ENCODE peak calls at places on chromosomes 3 and 15, in ten cellular contexts. T is GM13977, I is fibroblast of mammary gland, A is gastrocnemius medialis, D is GM20000, Z is lower leg skin, P is fibroblast of villous mesenchyme, R is pancreas, F is HFF-Myc, U is bronchial epithelial cell. Q is an unnamed sample.

GRCh38 chr3:42692667-42693529 is 7.6 kb downstream of the KLHL40 start:
- DNase-seq in P (no peak), U (peak), D (no peak), T (no peak), Z (peak), F (no peak), A (no peak), R (no peak), I (no peak), Q (no peak)

GRCh38 chr3:114356084-114357009 is 62.5 kb downstream of the TIGIT start:
- DNase-seq in T (no peak), P (no peak), Z (no peak), I (no peak), D (no peak), U (no peak), R (no peak), F (no peak), A (no peak), Q (no peak)

GRCh38 chr3:130354430-130354829 is 9.0 kb downstream of the COL6A5 start:
- DNase-seq in A (no peak), R (no peak), P (no peak), T (no peak), F (no peak), D (no peak), Z (no peak), U (peak), I (peak), Q (no peak)

GRCh38 chr3:109355625-109356441 is 18.5 kb upstream of the DPPA4 start:
- DNase-seq in A (no peak), U (no peak), Z (no peak), P (no peak), T (no peak), I (no peak), D (no peak), R (no peak), F (no peak), Q (no peak)

GRCh38 chr3:58085616-58086015 is 77.4 kb downstream of the FLNB start:
- DNase-seq in F (no peak), R (no peak), I (no peak), T (no peak), P (no peak), U (no peak), A (no peak), Z (no peak), D (no peak), Q (peak)

GRCh38 chr15:51382787-51383186 is 41.3 kb downstream of the GLDN start:
- DNase-seq in P (peak), F (no peak), D (peak), T (peak), Z (peak), I (peak), A (no peak), U (peak), R (no peak), Q (peak)

GRCh38 chr15:80609512-80609946 is 85.6 kb upstream of the ABHD17C start:
- DNase-seq in F (no peak), U (peak), T (no peak), P (peak), D (no peak), R (no peak), Z (no peak), A (no peak), I (peak), Q (no peak)

GRCh38 chr15:101148881-101149664 is 102.8 kb downstream of the CHSY1 start:
- DNase-seq in I (no peak), F (no peak), R (no peak), A (no peak), Z (no peak), D (no peak), U (no peak), T (no peak), P (peak), Q (no peak)

GRCh38 chr3:67401911-67402310 is 252.5 kb downstream of the SUCLG2 start:
- DNase-seq in I (peak), P (peak), F (no peak), T (no peak), A (no peak), U (peak), R (no peak), D (no peak), Z (no peak), Q (no peak)

GRCh38 chr3:76585794-76586392 is 454.0 kb upstream of the ROBO2 start:
- DNase-seq in U (peak), A (no peak), R (no peak), D (peak), T (peak), P (no peak), F (no peak), I (peak), Z (no peak), Q (no peak)

GRCh38 chr15:60077581-60078359 is 73.7 kb downstream of the FOXB1 start:
- DNase-seq in F (no peak), I (no peak), P (no peak), A (no peak), Z (no peak), D (no peak), T (no peak), R (no peak), U (no peak), Q (peak)

GRCh38 chr3:192727032-192727847 is at the start of gene FGF12:
- DNase-seq in D (peak), I (peak), F (peak), A (peak), R (peak), Z (no peak), T (peak), U (peak), P (no peak), Q (peak)

DNA sequence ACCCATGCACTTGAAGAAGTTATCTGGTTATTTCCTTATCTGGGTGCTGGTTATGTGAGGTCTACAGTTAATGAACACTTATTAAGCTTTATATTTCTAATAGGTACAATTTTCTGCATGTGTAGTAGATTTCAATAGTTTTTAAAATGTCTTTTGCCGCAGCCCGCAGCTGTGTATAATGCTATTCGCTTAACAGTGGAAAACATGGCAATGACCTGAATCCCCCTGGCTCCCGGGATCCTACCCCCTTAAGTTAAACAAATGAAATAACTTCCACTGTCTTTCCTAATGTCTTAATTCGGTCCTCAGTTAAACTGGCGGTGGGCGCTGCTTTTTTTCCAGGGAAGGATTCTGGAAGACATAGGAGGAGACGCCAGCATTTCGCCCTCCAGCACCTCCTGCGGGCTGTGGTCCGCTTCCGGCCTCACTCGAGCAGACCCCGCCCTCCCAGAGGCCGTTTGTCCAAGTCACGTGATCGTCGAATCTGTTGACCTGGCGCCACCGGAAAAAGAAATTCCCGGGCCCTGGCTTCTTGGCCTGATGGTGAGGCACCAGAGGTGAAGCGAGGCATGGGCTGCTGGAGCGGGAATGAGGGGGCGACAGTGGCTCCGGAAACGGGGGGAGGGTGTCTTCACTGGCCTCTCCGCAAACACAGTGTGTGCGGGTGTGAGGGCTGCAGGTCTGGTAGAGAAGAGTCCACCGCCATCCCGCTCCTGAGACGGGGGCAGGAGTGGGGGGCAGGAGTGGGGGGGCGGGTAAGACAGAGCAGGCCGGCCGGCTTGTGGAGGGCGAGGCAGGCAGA is 45.6 kb upstream of the CSPG4 start:
- DNase-seq in Z (peak), U (peak), F (peak), D (peak), A (peak), R (peak), T (peak), I (peak), P (peak), Q (peak)
- TF ChIP-seq CTCF in Z (no peak), U (peak), F (peak), D (no peak), A (peak), R (no peak), T (peak), I (peak), P (peak), Q (no peak)

DNA sequence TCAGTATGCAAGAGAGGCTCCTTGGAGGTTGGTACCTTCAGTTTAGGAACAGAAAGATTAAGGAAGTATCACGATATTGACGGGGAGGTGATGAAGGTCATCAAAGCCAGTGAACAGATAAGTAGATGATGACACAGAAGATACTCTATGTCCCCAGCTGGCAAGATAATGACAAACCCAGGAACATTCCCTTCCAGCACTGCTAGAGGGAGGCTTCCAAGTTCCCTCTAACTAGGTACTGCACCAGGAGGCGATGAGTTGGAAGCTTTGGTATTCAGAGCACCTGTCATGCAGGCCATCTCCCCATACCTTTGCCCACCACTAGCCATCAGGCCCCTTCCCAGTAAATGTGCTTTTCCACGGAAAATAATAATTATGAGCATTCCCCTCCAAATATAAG is 40.8 kb downstream of the NBEAL2 start:
- DNase-seq in Z (no peak), A (no peak), U (no peak), F (no peak), R (no peak), I (no peak), P (no peak), D (no peak), T (no peak), Q (no peak)
- TF ChIP-seq CTCF in Z (no peak), A (no peak), U (no peak), F (no peak), R (no peak), I (no peak), P (no peak), D (no peak), T (no peak), Q (no peak)

GRCh38 chr15:43325039-43325438 is 5.3 kb downstream of the LCMT2 start:
- DNase-seq in D (no peak), Z (no peak), P (no peak), I (no peak), F (no peak), U (no peak), T (no peak), R (no peak), A (no peak), Q (no peak)

GRCh38 chr15:43329960-43330779 is at the start of gene LCMT2:
- DNase-seq in F (peak), A (peak), D (peak), I (peak), R (peak), Z (peak), U (peak), P (peak), T (peak), Q (peak)

GRCh38 chr15:43330780-43331086 is 360 bp upstream of the LCMT2 start:
- DNase-seq in P (no peak), F (no peak), R (no peak), Z (no peak), U (no peak), T (no peak), I (no peak), A (no peak), D (no peak), Q (no peak)

DNA sequence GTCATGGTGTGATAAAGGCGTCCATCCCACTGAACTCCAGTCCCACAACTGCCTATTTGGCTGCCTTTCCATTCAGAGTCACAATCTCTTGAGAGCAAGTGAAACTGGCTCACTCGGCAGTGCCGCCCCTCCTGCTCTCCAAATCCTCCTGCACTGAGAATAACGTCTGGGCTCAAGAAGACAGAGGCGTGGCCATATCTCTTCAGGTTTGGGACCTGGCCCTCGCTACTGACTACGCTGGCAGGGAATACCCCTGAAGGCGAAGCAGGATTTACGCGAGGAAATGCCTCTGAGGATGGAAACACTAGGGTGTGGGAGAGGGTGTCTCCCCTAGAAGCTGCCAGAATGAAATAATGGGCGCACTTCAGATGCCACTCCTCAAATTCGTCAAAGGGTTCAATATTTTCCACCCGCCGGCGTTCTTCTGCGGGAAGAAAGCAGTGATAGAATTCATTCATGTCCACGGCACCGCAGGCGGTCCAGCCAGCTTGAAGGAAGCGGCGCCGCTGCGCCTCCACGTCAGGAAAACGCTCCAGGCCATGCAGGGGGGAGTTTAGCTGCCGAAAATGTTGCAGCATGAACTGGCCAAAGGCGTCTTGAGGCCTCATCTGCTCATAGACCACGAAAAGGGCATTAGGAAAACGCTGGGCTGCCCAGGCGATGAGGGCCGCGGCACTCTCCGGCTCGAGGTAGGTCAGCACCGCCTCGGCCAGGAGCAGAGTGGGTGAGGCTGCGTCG is 982 bp downstream of the LCMT2 start:
- DNase-seq in U (peak), P (peak), T (no peak), Z (no peak), I (peak), F (no peak), A (no peak), D (no peak), R (no peak), Q (no peak)
- TF ChIP-seq CTCF in U (no peak), P (no peak), T (no peak), Z (no peak), I (no peak), F (no peak), A (no peak), D (no peak), R (no peak), Q (no peak)

GRCh38 chr3:158918008-158918407 is 116.2 kb downstream of the MFSD1 start:
- DNase-seq in F (peak), R (peak), P (peak), D (peak), A (no peak), T (peak), I (peak), Z (no peak), U (peak), Q (peak)
- TF ChIP-seq CTCF in F (peak), R (peak), P (peak), D (peak), A (no peak), T (peak), I (peak), Z (no peak), U (peak), Q (peak)

GRCh38 chr3:60160105-60160791 is 1091.0 kb downstream of the FHIT start:
- DNase-seq in Z (no peak), T (no peak), F (no peak), R (no peak), D (no peak), I (peak), A (no peak), U (no peak), P (peak), Q (no peak)
- TF ChIP-seq CTCF in Z (no peak), T (no peak), F (no peak), R (no peak), D (no peak), I (no peak), A (no peak), U (no peak), P (no peak), Q (no peak)

GRCh38 chr3:126837773-126838172 is 133.7 kb downstream of the CHCHD6 start:
- DNase-seq in D (no peak), F (no peak), Z (no peak), A (no peak), P (no peak), U (no peak), T (no peak), I (no peak), R (no peak), Q (no peak)

GRCh38 chr3:126836220-126836860 is 132.3 kb downstream of the CHCHD6 start:
- DNase-seq in I (no peak), Z (no peak), R (no peak), P (no peak), T (no peak), D (no peak), U (no peak), A (no peak), F (no peak), Q (no peak)

GRCh38 chr3:126834596-126835471 is 130.8 kb downstream of the CHCHD6 start:
- DNase-seq in Z (no peak), D (no peak), U (no peak), I (no peak), T (no peak), R (no peak), A (no peak), P (no peak), F (no peak), Q (no peak)

GRCh38 chr3:126832933-126833332 is 128.9 kb downstream of the CHCHD6 start:
- DNase-seq in Z (no peak), F (no peak), U (no peak), A (no peak), T (no peak), R (no peak), D (no peak), P (no peak), I (no peak), Q (no peak)

GRCh38 chr3:126835472-126836219 is 131.6 kb downstream of the CHCHD6 start:
- DNase-seq in A (no peak), Z (no peak), P (peak), T (no peak), I (peak), R (no peak), D (no peak), F (no peak), U (peak), Q (no peak)
- TF ChIP-seq CTCF in A (no peak), Z (no peak), P (peak), T (no peak), I (peak), R (no peak), D (no peak), F (peak), U (no peak), Q (no peak)

DNA sequence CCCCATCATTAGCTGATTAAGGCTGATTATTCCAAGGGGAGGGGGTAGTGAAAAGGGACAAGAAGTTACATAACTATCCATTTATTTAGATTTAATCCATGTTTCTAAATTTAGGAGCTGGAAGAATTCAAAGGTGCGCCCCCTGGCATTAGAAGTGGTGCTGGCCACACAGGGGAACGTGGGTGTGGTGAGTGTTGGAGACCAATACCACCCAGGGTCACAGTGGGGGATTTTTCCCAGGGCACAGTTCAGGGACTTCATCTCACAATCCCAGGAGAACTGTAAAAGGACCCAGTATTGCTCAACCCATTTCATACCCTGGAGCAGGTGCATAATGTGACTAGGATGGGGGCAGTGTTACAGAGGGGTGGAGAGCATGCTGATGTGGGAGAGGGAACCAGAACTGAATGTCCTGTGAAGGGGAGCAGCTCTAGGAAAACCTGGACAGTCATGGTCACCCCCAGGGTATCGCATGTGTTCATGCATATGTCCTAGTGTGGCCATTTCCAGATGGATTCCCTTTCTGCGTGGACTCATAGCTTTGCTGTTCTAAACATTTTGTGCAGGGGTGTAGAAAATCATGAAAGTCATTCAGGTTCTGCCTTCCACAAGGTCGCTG is 110.3 kb downstream of the LSM3 start:
- DNase-seq in A (peak), I (no peak), Z (no peak), T (no peak), U (no peak), F (no peak), R (no peak), D (no peak), P (no peak), Q (no peak)
- TF ChIP-seq CTCF in A (no peak), I (no peak), Z (no peak), T (no peak), U (no peak), F (peak), R (no peak), D (no peak), P (no peak), Q (no peak)

GRCh38 chr3:18424213-18424861 is 802 bp downstream of the SATB1 start:
- DNase-seq in D (no peak), Z (peak), A (no peak), I (no peak), R (peak), F (no peak), T (no peak), P (no peak), U (no peak), Q (peak)
- TF ChIP-seq CTCF in D (no peak), Z (no peak), A (no peak), I (no peak), R (no peak), F (no peak), T (no peak), P (no peak), U (no peak), Q (no peak)

GRCh38 chr3:45944830-45945620 is 1.8 kb downstream of the CXCR6 start:
- DNase-seq in F (no peak), I (no peak), Z (peak), T (no peak), R (no peak), P (no peak), A (no peak), U (no peak), D (no peak), Q (no peak)

GRCh38 chr3:45946875-45947274 is 3.6 kb downstream of the CXCR6 start:
- DNase-seq in D (no peak), F (no peak), A (no peak), T (no peak), R (no peak), P (no peak), Z (no peak), I (no peak), U (no peak), Q (peak)

GRCh38 chr3:45947361-45947760 is 4.1 kb downstream of the CXCR6 start:
- DNase-seq in I (no peak), T (no peak), F (no peak), Z (no peak), P (peak), D (no peak), A (no peak), U (no peak), R (no peak), Q (no peak)

GRCh38 chr3:45948409-45948808 is 5.1 kb downstream of the CXCR6 start:
- DNase-seq in T (no peak), Z (no peak), F (peak), A (no peak), U (no peak), D (no peak), P (peak), I (peak), R (no peak), Q (no peak)

GRCh38 chr3:45946307-45946706 is 3.0 kb downstream of the CXCR6 start:
- DNase-seq in P (no peak), D (no peak), R (no peak), T (no peak), I (no peak), F (no peak), A (no peak), Z (peak), U (no peak), Q (no peak)
- TF ChIP-seq CTCF in P (no peak), D (peak), R (no peak), T (no peak), I (no peak), F (no peak), A (peak), Z (no peak), U (no peak), Q (no peak)

GRCh38 chr15:66386204-66387123 is at the start of gene MAP2K1:
- DNase-seq in P (peak), F (peak), A (peak), T (peak), D (peak), U (peak), Z (peak), I (peak), R (peak), Q (peak)
- TF ChIP-seq CTCF in P (peak), F (peak), A (peak), T (peak), D (peak), U (peak), Z (no peak), I (no peak), R (peak), Q (peak)

Q was measured in activated CD8-positive, alpha-beta T cell treated with anti-CD3 and anti-CD28 coated beads for 36 hours.